ENCODE peak calls at places on chromosome 10, in eight cellular contexts. T, A, X, D, C, B, U and W are unnamed samples.

GRCh38 chr10:42933454-42934340 is 143.2 kb upstream of the RET start:
- DNase-seq in X (no peak), A (no peak), B (peak), U (peak), D (peak), T (peak), C (no peak), W (no peak)

GRCh38 chr10:83656924-83657323 is 482.4 kb upstream of the GHITM start:
- DNase-seq in D (no peak), T (no peak), B (no peak), U (no peak), A (no peak), C (no peak), X (no peak), W (no peak)

GRCh38 chr10:131876543-131876942 is 24.3 kb upstream of the PPP2R2D start:
- DNase-seq in X (no peak), T (peak), U (no peak), B (no peak), C (no peak), D (no peak), A (no peak), W (no peak)

GRCh38 chr10:30903397-30904138 is 128.1 kb downstream of the ZNF438 start:
- DNase-seq in A (no peak), D (no peak), T (no peak), B (no peak), X (no peak), U (no peak), C (no peak), W (no peak)

GRCh38 chr10:12351447-12351846 is 2.1 kb downstream of the CAMK1D start:
- DNase-seq in U (no peak), T (peak), X (no peak), C (no peak), B (peak), A (no peak), D (no peak), W (no peak)

GRCh38 chr10:117007080-117007479 is 2.1 kb upstream of the SHTN1 start:
- DNase-seq in U (peak), A (peak), D (no peak), C (no peak), T (no peak), X (peak), B (no peak), W (peak)

GRCh38 chr10:122142652-122143237 is 128.4 kb upstream of the BTBD16 start:
- DNase-seq in T (peak), B (no peak), U (no peak), D (peak), A (no peak), X (no peak), C (peak), W (no peak)

GRCh38 chr10:96890172-96890513 is 58.0 kb downstream of the LCOR start:
- DNase-seq in T (no peak), B (no peak), D (no peak), A (no peak), C (no peak), U (peak), X (no peak), W (no peak)

GRCh38 chr10:119301397-119301796 is 94.0 kb downstream of the GRK5 start:
- DNase-seq in U (no peak), T (peak), X (no peak), C (peak), B (no peak), A (peak), D (no peak), W (no peak)

GRCh38 chr10:28761084-28761875 is 84.0 kb downstream of the BAMBI start:
- DNase-seq in A (peak), U (no peak), B (no peak), C (no peak), D (no peak), T (no peak), X (no peak), W (no peak)

GRCh38 chr10:14403846-14404623 is 73.3 kb upstream of the FRMD4A start:
- DNase-seq in T (no peak), B (no peak), D (no peak), X (no peak), A (no peak), U (no peak), C (no peak), W (no peak)